ENCODE peak calls at places on chromosomes 3 and 15, in nine cellular contexts. F is tibial nerve; E is bronchial epithelial cell; H is lung; D is GM19239; R is fibroblast of the aortic adventitia; U is hepatic stellate cell; N is cardiac fibroblast; C is activated T-helper 9 cell treated with anti-CD3 and anti-CD28 coated beads, Interleukin-2, amount 50 U/mL, for 16 hours. S is an unnamed sample.

GRCh38 chr15:41047474-41047873 is 68.6 kb downstream of the INO80 start:
- DNase-seq in F (no peak), E (no peak), H (no peak), D (no peak), R (no peak), U (no peak), N (no peak), C (no peak), S (no peak)

GRCh38 chr3:14452676-14453367 is 50.4 kb downstream of the SLC6A6 start:
- DNase-seq in F (peak), E (peak), H (peak), D (no peak), R (peak), U (peak), N (peak), C (no peak), S (peak)

GRCh38 chr15:71880276-71880675 is 69.9 kb downstream of the NR2E3 start:
- DNase-seq in F (no peak), E (no peak), H (no peak), D (no peak), R (no peak), U (no peak), N (no peak), C (no peak), S (no peak)

GRCh38 chr3:40800343-40800742 is 275.6 kb downstream of the ZNF621 start:
- DNase-seq in F (peak), E (peak), H (peak), D (no peak), R (peak), U (no peak), N (peak), C (no peak), S (peak)

GRCh38 chr15:75599396-75599795 is 20.3 kb upstream of the PTPN9 start:
- DNase-seq in F (no peak), E (no peak), H (no peak), D (no peak), R (no peak), U (no peak), N (no peak), C (no peak), S (no peak)

GRCh38 chr3:25748189-25748588 is 35.1 kb downstream of the NGLY1 start:
- DNase-seq in F (no peak), E (no peak), H (no peak), D (no peak), R (no peak), U (no peak), N (no peak), C (no peak), S (no peak)

GRCh38 chr3:112973325-112974177 is 1.4 kb downstream of the CD200R1 start:
- DNase-seq in F (no peak), E (no peak), H (no peak), D (no peak), R (no peak), U (no peak), N (no peak), C (peak), S (no peak)

GRCh38 chr15:40891810-40892448 is 2.3 kb upstream of the VPS18 start:
- DNase-seq in F (no peak), E (peak), H (no peak), D (no peak), R (peak), U (peak), N (peak), C (no peak), S (peak)

GRCh38 chr3:34005886-34006285 is 207.5 kb downstream of the PDCD6IP start:
- DNase-seq in F (no peak), E (no peak), H (no peak), D (no peak), R (peak), U (peak), N (no peak), C (no peak), S (peak)

GRCh38 chr3:107794664-107795443 is 272.1 kb downstream of the BBX start:
- DNase-seq in F (peak), E (no peak), H (no peak), D (no peak), R (peak), U (no peak), N (peak), C (no peak), S (peak)

GRCh38 chr3:46725663-46726314 is 8.1 kb upstream of the PRSS50 start:
- DNase-seq in F (no peak), E (no peak), H (no peak), D (no peak), R (no peak), U (no peak), N (no peak), C (no peak), S (no peak)

GRCh38 chr3:99911433-99911832 is 93.8 kb downstream of the CMSS1 start:
- DNase-seq in F (no peak), E (no peak), H (no peak), D (no peak), R (no peak), U (no peak), N (no peak), C (no peak), S (no peak)

GRCh38 chr3:9024341-9024740 is 61.1 kb upstream of the RAD18 start:
- DNase-seq in F (no peak), E (no peak), H (no peak), D (no peak), R (no peak), U (no peak), N (no peak), C (no peak), S (no peak)

GRCh38 chr15:67501836-67502461 is 19.0 kb upstream of the C15orf61 start:
- DNase-seq in F (no peak), E (no peak), H (no peak), D (no peak), R (no peak), U (no peak), N (no peak), C (no peak), S (no peak)

GRCh38 chr15:77649019-77649418 is 16.3 kb upstream of the LINGO1 start:
- DNase-seq in F (no peak), E (no peak), H (no peak), D (no peak), R (no peak), U (no peak), N (no peak), C (no peak), S (no peak)

GRCh38 chr3:187063286-187064081 is 75.8 kb downstream of the RPL39L start:
- DNase-seq in F (no peak), E (peak), H (peak), D (no peak), R (peak), U (no peak), N (peak), C (no peak), S (peak)

GRCh38 chr3:128398586-128398985 is 68.1 kb downstream of the DNAJB8 start:
- DNase-seq in F (no peak), E (no peak), H (no peak), D (no peak), R (no peak), U (no peak), N (no peak), C (no peak), S (no peak)

GRCh38 chr15:99961011-99961441 is 227.8 kb upstream of the LYSMD4 start:
- DNase-seq in F (peak), E (peak), H (no peak), D (no peak), R (no peak), U (peak), N (peak), C (no peak), S (peak)

GRCh38 chr15:31278544-31279220 is 48.0 kb upstream of the KLF13 start:
- DNase-seq in F (no peak), E (no peak), H (peak), D (no peak), R (no peak), U (no peak), N (no peak), C (no peak), S (no peak)

GRCh38 chr3:196650740-196651311 is 11.3 kb downstream of the NRROS start:
- DNase-seq in F (peak), E (peak), H (peak), D (no peak), R (peak), U (peak), N (peak), C (no peak), S (peak)

GRCh38 chr15:25790003-25790660 is 73.0 kb downstream of the ATP10A start:
- DNase-seq in F (peak), E (no peak), H (no peak), D (no peak), R (peak), U (peak), N (peak), C (peak), S (peak)

GRCh38 chr15:50053457-50053856 is 65.6 kb downstream of the ATP8B4 start:
- DNase-seq in F (no peak), E (no peak), H (no peak), D (no peak), R (no peak), U (no peak), N (no peak), C (no peak), S (no peak)

GRCh38 chr3:45224824-45225464 is 1.1 kb downstream of the TMEM158 start:
- DNase-seq in F (peak), E (no peak), H (peak), D (peak), R (peak), U (peak), N (peak), C (no peak), S (peak)

GRCh38 chr3:123447749-123448502 is 964 bp downstream of the ADCY5 start:
- DNase-seq in F (no peak), E (no peak), H (no peak), D (peak), R (no peak), U (no peak), N (no peak), C (peak), S (no peak)

GRCh38 chr3:66110840-66111239 is 72.1 kb upstream of the MAGI1 start:
- DNase-seq in F (no peak), E (peak), H (no peak), D (no peak), R (no peak), U (no peak), N (peak), C (no peak), S (no peak)

GRCh38 chr15:31197497-31198414 is 96.2 kb upstream of the TRPM1 start:
- DNase-seq in F (no peak), E (no peak), H (no peak), D (no peak), R (no peak), U (peak), N (peak), C (peak), S (peak)